ENCODE peak calls at places on chromosomes 7 and 10, in five cellular contexts. O is A549, U is osteoblast, N is psoas muscle, Z is PC-3. Q is an unnamed sample. For H3K4me1, the result is how much of the 10 kb centered on the place peaks cover.

GRCh38 chr7:120505770-120506169 is 232.8 kb downstream of the KCND2 start:
- DNase-seq in Z (no peak), N (no peak), U (no peak), O (no peak), Q (no peak)

GRCh38 chr7:99386584-99387238 is 12.2 kb downstream of the ARPC1B start:
- DNase-seq in O (no peak), N (no peak), Z (peak), U (peak), Q (no peak)

GRCh38 chr10:29105516-29106215 is 183.2 kb upstream of the LYZL1 start:
- DNase-seq in U (peak), N (no peak), Z (peak), O (peak), Q (no peak)

GRCh38 chr10:97687785-97688781 is 1.0 kb upstream of the AVPI1 start:
- DNase-seq in O (no peak), Z (peak), N (peak), U (peak), Q (peak)

GRCh38 chr7:44279731-44280505 is 45.5 kb downstream of the CAMK2B start:
- DNase-seq in N (peak), Z (no peak), U (peak), O (no peak), Q (peak)

GRCh38 chr7:138169441-138169851 is 93.2 kb downstream of the AKR1D1 start:
- DNase-seq in N (no peak), O (no peak), U (no peak), Z (no peak), Q (no peak)

GRCh38 chr7:157581740-157582139 is 244.9 kb downstream of the DNAJB6 start:
- DNase-seq in Z (no peak), O (no peak), U (no peak), N (no peak), Q (no peak)

GRCh38 chr7:127678947-127679346 is 27.0 kb downstream of the SND1 start:
- DNase-seq in U (peak), Z (no peak), O (no peak), N (no peak), Q (no peak)

GRCh38 chr10:6737758-6738463 is 157.8 kb upstream of the PRKCQ start:
- DNase-seq in Z (peak), O (peak), N (no peak), U (no peak), Q (no peak)

GRCh38 chr10:113450906-113451305 is 101.9 kb upstream of the HABP2 start:
- DNase-seq in U (no peak), N (no peak), Z (no peak), O (no peak), Q (no peak)

GRCh38 chr7:54967384-54967783 is 51.4 kb upstream of the EGFR start:
- DNase-seq in U (no peak), Z (peak), O (peak), N (no peak), Q (no peak)

GRCh38 chr7:98339043-98339442 is 57.6 kb downstream of the BRI3 start:
- DNase-seq in U (no peak), N (no peak), O (no peak), Z (no peak), Q (no peak)

GRCh38 chr10:79179404-79180309 is 110.9 kb downstream of the ZMIZ1 start:
- DNase-seq in Z (no peak), U (no peak), N (no peak), O (no peak), Q (no peak)

GRCh38 chr10:29858352-29859267 is 200.8 kb downstream of the JCAD start:
- DNase-seq in O (peak), U (no peak), Z (peak), N (peak), Q (peak)

GRCh38 chr7:117793496-117793895 is 79.7 kb downstream of the CTTNBP2 start:
- DNase-seq in U (no peak), O (no peak), Z (no peak), N (no peak), Q (no peak)

GRCh38 chr7:28135296-28135695 is 45.3 kb downstream of the JAZF1 start:
- DNase-seq in O (no peak), N (no peak), Z (no peak), U (no peak), Q (peak)
- H3K4me1 ChIP-seq in O (under half), N (under half), Z (under half), U (under half), Q (under half)

GRCh38 chr10:58253184-58253583 is 14.5 kb downstream of the IPMK start:
- DNase-seq in N (no peak), Z (no peak), U (no peak), O (no peak), Q (no peak)
- TF ChIP-seq CTCF in N (no peak), Z (no peak), U (no peak), O (no peak), Q (no peak)

DNA sequence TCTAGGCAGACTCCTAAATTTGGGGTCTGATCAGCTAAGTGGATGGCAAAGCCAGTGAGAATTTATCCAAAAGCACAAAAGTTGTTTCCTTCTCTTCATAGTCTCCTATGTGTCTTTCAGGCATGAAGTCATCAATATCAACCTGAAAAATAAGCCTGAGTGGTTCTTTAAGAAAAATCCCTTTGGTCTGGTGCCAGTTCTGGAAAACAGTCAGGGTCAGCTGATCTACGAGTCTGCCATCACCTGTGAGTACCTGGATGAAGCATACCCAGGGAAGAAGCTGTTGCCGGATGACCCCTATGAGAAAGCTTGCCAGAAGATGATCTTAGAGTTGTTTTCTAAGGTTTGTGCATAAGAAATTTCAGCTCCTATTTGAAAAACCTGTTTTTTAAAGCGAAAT is 4.8 kb downstream of the GSTO1 start:
- DNase-seq in U (no peak), N (no peak), Z (no peak), O (no peak), Q (no peak)
- H3K4me1 ChIP-seq in U (under half), N (under half), Z (under half), O (under half), Q (under half)

DNA sequence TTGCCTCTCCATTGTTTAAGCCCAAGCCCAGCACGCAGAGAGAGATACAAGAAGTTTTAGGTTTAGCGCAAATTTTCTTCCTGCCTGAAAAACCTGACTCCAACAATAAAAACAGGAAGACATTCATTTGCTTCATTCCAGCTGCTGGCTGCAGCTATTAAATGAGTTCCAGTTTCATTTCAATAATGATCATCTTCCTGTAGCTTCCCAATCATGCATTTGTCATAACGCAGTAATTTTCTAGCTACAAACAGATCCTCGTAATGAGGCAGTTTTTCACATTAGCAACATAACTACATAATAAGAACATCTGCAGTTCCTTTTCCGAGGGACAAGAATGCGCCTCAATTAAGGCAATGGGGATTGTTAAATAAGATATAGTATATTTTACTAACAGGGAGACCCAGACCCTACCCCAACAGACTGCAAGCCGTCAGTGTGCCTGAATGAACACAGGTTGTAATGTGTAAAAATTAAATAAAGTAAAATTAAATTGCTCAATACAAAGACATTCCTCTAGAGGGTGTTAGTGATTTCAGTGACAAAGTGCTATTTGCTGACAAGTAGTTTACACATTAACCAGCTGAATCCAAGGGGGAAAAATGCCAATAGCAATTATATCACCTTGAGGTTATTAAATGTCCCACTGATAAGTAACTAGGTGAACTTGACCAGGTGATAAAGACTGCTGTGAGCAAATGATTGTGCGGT is 110.7 kb downstream of the EBF3 start:
- DNase-seq in O (peak), U (no peak), Z (peak), N (no peak), Q (no peak)
- TF ChIP-seq CTCF in O (peak), U (peak), Z (peak), N (peak), Q (no peak)

DNA sequence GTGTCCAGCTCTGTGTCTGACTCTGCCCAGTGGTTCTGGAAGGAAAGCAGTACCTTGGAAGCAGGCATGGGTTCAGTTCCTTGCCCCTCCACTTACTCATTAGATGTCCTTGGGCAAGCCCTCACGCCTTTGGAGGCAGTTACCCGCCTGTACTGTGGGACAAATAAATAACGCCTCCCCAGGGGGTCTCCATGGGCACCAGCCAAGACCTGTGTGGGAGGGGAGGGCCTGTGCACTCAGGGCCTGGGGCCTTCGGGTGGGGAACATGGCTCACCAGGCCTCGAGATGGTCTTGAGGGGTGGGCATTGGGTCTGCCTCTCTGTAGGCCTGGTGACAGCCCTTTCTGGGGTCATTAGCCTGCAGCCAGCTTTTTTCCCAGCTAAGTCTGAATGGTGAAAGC is 142.0 kb downstream of the GRK5 start:
- DNase-seq in U (no peak), N (no peak), Z (no peak), O (no peak), Q (no peak)
- H3K4me1 ChIP-seq in U (under half), N (under half), Z (under half), O (under half), Q (under half)

DNA sequence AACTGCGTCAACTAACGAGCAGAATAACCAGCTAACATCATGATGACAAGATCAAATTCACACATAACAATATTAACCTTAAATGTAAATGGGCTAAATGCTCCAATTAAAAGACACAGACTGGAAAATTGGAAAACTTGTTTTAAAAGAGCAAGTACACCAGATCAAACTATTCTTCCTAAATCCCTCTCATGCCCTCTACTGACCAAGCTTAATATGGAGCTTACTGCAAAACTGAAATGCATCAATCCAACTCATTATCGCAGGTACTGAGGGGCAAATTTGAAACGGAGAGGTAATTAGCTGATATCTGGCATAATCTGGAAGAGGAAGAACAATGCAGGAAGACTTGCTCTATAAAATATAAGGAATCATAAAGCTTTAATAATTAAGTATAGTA is 1223.8 kb downstream of the NXPH1 start:
- DNase-seq in O (no peak), N (no peak), U (no peak), Z (peak), Q (no peak)
- TF ChIP-seq CTCF in O (no peak), N (no peak), U (no peak), Z (peak), Q (no peak)

GRCh38 chr10:614341-614664 is 75.2 kb downstream of the DIP2C start:
- DNase-seq in Z (no peak), U (no peak), N (no peak), O (no peak), Q (no peak)

GRCh38 chr10:613217-613616 is 76.3 kb downstream of the DIP2C start:
- DNase-seq in U (no peak), O (no peak), N (no peak), Z (peak), Q (no peak)

GRCh38 chr10:614772-615582 is 74.5 kb downstream of the DIP2C start:
- DNase-seq in O (no peak), N (peak), Z (no peak), U (no peak), Q (peak)

GRCh38 chr10:612696-613095 is 76.8 kb downstream of the DIP2C start:
- DNase-seq in U (no peak), Z (peak), N (no peak), O (no peak), Q (no peak)

DNA sequence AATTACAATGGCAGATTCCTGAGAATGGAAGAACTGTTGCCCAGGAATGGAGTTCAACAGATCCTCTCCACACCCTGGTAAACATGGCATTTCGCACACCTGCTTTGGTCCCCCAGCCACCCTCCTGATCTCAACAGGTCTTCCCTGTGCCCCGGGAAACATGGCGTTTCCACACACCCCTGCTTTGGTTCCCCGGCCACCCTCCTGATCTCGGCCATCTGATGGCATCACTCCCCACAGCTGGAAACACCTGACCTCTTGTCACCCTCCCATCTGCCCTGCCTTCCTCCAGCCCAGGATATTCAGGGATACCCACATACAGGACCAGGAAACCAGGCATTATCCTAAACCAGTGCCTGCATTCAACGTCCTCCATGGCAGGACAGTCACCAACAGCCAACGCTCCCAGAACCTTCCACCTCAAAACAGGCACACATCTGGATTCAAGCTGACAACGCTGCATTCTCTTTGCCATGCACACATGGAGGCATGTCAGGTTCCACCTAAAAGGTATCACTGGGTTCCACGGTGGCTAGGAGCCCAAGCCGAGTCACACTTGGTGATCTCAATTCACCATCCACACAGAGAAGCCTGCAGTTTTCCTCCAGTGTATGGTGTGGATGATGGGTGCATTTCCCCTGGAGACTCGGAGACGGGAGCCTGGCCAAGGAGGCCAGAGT is 75.7 kb downstream of the DIP2C start:
- DNase-seq in O (no peak), U (no peak), Z (no peak), N (no peak), Q (no peak)
- H3K4me1 ChIP-seq in O (under half), U (under half), Z (under half), N (half or more), Q (under half)

GRCh38 chr7:159030490-159031134 is 114.1 kb downstream of the VIPR2 start:
- DNase-seq in N (peak), U (no peak), O (peak), Z (no peak), Q (peak)
- TF ChIP-seq CTCF in N (peak), U (no peak), O (peak), Z (peak), Q (peak)

DNA sequence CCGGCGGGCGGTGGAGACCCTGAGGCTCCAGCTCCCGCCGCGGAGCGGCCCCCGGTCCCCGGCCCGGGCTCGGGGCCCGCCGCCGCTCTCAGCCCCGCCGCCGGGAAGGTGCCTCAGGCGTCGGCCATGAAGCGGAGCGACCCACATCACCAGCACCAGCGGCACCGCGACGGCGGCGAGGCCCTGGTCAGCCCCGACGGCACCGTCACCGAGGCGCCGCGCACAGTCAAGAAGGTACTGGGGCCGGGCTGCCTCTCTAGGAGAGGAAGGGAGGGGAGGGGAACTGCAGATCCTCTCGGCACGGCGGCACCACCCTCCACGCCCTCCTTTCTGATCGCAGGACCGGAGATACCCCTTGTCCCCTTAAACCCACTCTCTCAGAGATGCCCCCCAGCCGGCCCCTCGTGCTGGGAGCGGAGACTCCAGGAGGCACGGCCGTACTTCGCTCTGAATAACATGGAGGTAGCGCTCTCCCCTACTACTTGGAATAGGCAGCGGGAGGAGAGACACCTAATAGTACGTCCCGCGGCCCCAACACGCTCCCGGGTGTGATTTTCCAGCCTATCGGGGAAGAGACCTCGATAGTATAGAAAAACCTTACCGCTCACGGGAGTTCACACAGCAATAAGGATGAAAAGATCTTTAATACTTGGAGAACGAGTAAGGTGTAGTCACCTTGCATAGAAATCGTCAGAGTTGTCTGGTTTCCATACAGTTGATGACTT is 538 bp downstream of the AHCYL2 start:
- DNase-seq in U (peak), O (peak), Z (peak), N (peak), Q (peak)
- H3K4me1 ChIP-seq in U (under half), O (under half), Z (under half), N (under half), Q (under half)